ENCODE peak calls at places on chromosomes 11 and 22, in five cellular contexts. V is transverse colon, L is A549, Y is mammary epithelial cell, O is cardiac muscle cell. U is an unnamed sample.

GRCh38 chr22:46454910-46455269 is 82.5 kb downstream of the CELSR1 start:
- DNase-seq in Y (peak; percentile 98), V (no peak), O (no peak), L (peak; percentile 41), U (no peak)

GRCh38 chr11:101618691-101619090 is 34.9 kb upstream of the TRPC6 start:
- DNase-seq in Y (peak; percentile 98), V (no peak), O (no peak), L (peak; percentile 2), U (no peak)

GRCh38 chr11:2431395-2431794 is 12.9 kb downstream of the TRPM5 start:
- DNase-seq in V (no peak), Y (no peak), O (no peak), L (no peak), U (no peak)

GRCh38 chr11:70510106-70510505 is 111.8 kb downstream of the CTTN start:
- DNase-seq in O (no peak), Y (no peak), V (no peak), L (no peak), U (no peak)

GRCh38 chr22:30421695-30422480 is 3.7 kb upstream of the MTFP1 start:
- DNase-seq in Y (no peak), V (no peak), L (no peak), O (peak; percentile 23), U (no peak)

GRCh38 chr11:11427185-11427944 is 74.3 kb upstream of the CSNK2A3 start:
- DNase-seq in V (no peak), L (no peak), Y (no peak), O (no peak), U (no peak)

GRCh38 chr11:57530215-57530595 is 349 bp downstream of the TIMM10 start:
- DNase-seq in Y (no peak), O (no peak), L (no peak), V (peak; percentile 20), U (peak; percentile 17)

GRCh38 chr11:6824461-6824860 is 21.0 kb upstream of the OR10A5 start:
- DNase-seq in V (no peak), O (no peak), Y (no peak), L (no peak), U (no peak)

GRCh38 chr11:16925495-16926065 is 88.6 kb downstream of the PLEKHA7 start:
- DNase-seq in L (peak; percentile 50), V (peak; percentile 55), Y (peak; percentile 75), O (peak; percentile 57), U (no peak)

GRCh38 chr11:16923987-16924386 is 90.2 kb downstream of the PLEKHA7 start:
- DNase-seq in L (no peak), V (peak; percentile 80), O (no peak), Y (no peak), U (no peak)

GRCh38 chr11:16924826-16925494 is 89.3 kb downstream of the PLEKHA7 start:
- DNase-seq in Y (peak; percentile 84), L (peak; percentile 74), O (peak; percentile 68), V (peak; percentile 89), U (peak; percentile 33)

GRCh38 chr11:16926868-16927267 is 87.3 kb downstream of the PLEKHA7 start:
- DNase-seq in V (no peak), Y (no peak), O (no peak), L (no peak), U (no peak)

DNA sequence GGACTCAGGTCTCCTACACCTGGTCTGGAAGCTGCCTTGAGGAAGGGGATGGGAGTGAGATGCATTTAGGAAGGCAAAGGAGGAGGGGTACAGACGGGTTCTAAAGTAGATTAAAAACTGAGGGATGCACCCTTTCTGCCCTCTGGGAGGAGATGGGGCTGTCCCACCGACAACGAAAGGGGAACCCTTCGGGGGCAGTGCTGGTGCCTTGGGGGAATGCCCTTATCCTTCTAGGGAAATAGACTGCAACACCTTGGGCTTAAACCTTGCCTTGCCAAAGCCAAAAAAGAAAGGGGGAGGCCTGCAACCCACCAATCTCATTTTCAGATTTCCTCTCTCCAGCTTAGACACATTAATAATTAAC is 89.8 kb downstream of the PLEKHA7 start:
- DNase-seq in O (no peak), V (no peak), L (no peak), Y (no peak), U (no peak)
- H3K4me1 ChIP-seq in O (peaks cover 52% of the 10 kb centered on the region), V (peaks cover 52% of the 10 kb centered on the region), L (peaks cover 39% of the 10 kb centered on the region), Y (peaks cover 37% of the 10 kb centered on the region), U (peaks cover 3% of the 10 kb centered on the region)

DNA sequence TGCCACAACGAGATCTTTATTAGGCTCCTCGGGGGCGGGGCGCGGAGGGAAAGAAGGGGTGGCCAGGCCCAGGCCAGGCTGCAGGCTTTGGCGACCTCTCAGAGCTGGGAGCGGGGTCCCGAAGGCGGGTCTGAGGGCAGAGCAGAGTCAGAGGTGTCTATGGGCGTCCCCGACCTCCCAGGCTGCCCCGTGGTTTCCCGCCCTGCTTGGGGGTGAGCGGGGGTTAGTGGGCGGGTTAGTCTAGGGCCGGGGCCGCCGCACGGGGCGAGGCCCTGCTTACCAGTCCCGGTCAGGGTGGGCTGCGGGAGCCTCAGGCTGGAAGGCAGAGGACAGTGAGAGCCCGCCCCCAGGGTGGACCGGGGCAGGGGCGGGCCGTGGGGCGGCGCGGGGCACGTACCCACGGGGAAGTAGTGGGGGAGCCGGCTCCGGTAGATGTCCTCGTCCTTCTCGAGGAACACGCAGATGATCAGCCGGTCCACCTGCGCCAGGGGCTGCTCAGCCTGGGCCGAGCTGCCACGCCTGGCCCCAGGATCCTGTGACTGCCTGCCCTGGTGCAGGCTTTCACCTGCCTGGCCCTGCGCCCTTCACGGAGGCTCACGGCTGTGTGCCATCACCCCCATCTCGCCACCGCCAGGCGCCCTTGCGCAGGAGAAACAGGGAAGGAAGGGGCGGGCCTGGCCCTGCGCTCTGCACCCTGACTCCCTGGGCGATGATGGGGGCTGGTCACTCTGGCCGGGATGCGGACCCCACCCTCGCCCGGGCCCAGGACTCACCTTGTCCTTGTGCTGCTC is 12.5 kb downstream of the OTUB1 start:
- DNase-seq in O (no peak), V (no peak), L (peak; percentile 37), Y (peak; percentile 54), U (no peak)
- H3K4me3 ChIP-seq in O (no peak overlapping the region), V (no peak overlapping the region), L (no peak overlapping the region), Y (no peak overlapping the region), U (no peak overlapping the region)

DNA sequence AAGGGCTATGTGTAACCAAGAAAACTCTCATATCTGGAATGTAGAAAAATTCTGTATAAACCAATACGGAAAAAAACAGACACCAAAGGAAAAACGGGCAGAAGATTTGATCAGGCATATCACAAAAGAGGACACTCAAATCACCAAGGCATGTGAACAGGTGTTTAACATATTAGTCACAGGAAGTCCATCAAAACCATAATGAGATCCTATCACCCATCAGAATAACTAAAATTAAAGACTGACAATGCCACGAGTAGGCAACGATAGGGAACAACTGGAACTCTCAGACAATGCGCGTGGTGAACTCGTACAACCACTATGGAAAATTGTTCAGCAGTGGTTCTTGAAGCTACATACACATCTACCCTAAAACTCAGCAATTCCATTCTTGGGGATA is 94.5 kb downstream of the MICAL3 start:
- DNase-seq in L (no peak), V (no peak), O (no peak), Y (no peak), U (no peak)
- H3K9me3 ChIP-seq in L (no peaks in the 10 kb centered on the region), V (no peaks in the 10 kb centered on the region), O (no peaks in the 10 kb centered on the region), Y (no peaks in the 10 kb centered on the region), U (no peaks in the 10 kb centered on the region)

GRCh38 chr11:103013426-103013825 is 57.9 kb upstream of the MMP13 start:
- DNase-seq in Y (no peak), O (no peak), V (no peak), L (no peak), U (no peak)

DNA sequence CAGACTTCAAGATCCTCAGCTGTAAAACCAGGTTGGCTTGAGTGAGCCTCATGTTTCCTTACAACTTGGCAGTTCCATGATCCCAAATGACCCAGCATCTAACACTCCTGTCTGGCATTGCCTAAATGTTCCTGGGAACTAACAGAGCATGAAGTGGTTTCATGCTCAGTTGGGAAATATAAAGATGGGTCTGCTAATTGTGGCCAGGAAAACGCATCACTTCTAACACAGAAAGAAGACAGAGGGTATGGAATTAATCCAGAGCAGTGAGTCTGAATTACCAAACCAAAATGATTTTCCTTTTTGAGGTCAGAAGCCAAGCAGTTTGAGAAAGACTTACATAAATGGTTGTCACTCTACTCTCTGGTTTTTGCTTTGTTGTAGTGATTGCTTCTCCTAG is 60.5 kb upstream of the MMP13 start:
- DNase-seq in O (no peak), Y (no peak), L (no peak), V (no peak), U (no peak)
- H3K4me1 ChIP-seq in O (no peaks in the 10 kb centered on the region), Y (no peaks in the 10 kb centered on the region), L (no peaks in the 10 kb centered on the region), V (no peaks in the 10 kb centered on the region), U (no peaks in the 10 kb centered on the region)

DNA sequence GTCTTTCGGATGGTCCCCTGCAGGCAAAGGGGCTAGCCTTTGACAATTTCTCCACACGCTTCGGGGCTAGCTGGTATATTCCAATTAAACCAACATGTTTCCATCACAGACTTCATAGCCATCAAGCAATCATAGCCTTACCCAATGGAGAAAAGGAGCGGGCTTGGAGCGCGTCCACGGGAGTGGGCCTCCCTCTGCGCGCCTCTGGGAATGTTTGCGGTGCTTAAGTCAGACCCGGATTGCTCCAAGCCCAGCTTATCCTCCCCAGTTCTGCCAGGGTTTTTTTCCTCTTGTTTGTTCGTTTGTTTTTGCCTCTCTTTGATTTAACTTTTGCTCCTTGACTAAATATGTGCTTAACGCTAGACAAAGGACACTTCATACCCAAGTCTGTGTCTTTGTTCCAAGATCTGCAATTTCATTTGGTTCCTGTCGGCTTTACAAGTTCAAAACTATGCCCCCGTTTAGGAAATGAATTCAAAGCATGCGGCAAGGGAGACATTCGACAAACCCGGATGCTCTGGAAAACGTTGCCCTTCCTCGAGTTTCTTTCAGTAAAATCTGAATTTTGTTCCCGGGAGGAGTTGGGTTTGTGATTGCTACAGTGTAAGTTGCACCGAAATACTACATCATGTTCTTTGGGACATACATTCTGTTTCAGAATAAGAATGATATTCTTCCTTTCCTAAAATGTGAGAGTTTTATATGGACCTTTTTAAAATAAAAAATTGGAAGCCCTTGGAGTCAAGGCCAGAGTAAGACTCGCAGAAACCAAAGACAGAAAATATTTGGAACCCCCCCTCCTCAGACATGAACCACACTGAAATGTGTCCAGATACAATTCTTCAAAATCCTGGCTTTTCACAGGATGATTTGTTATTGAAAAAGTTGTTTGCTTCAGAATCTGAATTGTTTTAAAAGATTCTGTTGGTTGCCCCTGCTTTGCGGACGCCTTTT is 900 bp upstream of the GLB1L2 start:
- DNase-seq in Y (no peak), V (no peak), O (no peak), L (no peak), U (no peak)
- H3K4me3 ChIP-seq in Y (peak overlapping the region; percentile 31), V (peak overlapping the region; percentile 26), O (peak overlapping the region; percentile 33), L (peak overlapping the region; percentile 48), U (peak overlapping the region; percentile 21)

GRCh38 chr11:110253525-110253924 is 42.9 kb downstream of the RDX start:
- DNase-seq in Y (no peak), V (no peak), O (no peak), L (no peak), U (no peak)

GRCh38 chr11:110249066-110249465 is 47.3 kb downstream of the RDX start:
- DNase-seq in Y (no peak), V (no peak), O (peak; percentile 22), L (no peak), U (no peak)

GRCh38 chr11:110251837-110252236 is 44.6 kb downstream of the RDX start:
- DNase-seq in L (peak; percentile 31), Y (peak; percentile 87), V (no peak), O (peak; percentile 54), U (no peak)

GRCh38 chr11:110250168-110250567 is 46.2 kb downstream of the RDX start:
- DNase-seq in V (no peak), L (no peak), O (no peak), Y (no peak), U (no peak)
- H3K9me3 ChIP-seq in V (no peaks in the 10 kb centered on the region), L (no peaks in the 10 kb centered on the region), O (no peaks in the 10 kb centered on the region), Y (no peaks in the 10 kb centered on the region), U (no peaks in the 10 kb centered on the region)

GRCh38 chr22:48088926-48089536 is 1326.6 kb downstream of the TBC1D22A start:
- DNase-seq in O (no peak), L (no peak), Y (no peak), V (no peak), U (no peak)
- H3K4me1 ChIP-seq in O (no peaks in the 10 kb centered on the region), L (peaks cover 12% of the 10 kb centered on the region), Y (no peaks in the 10 kb centered on the region), V (peaks cover 16% of the 10 kb centered on the region), U (no peaks in the 10 kb centered on the region)